ENCODE peak calls at places on chromosome 20, in ten cellular contexts. X is psoas muscle; T is ureter; H is fibroblast of mammary gland; Z is Right ventricle myocardium superior; L is NCI-H524; U is endothelial cell; G is stimulated activated CD8-positive, alpha-beta memory T cell treated with anti-CD3 and anti-CD28 coated beads, Interleukin-2, amount 100 ng/mL, for 1 hour; A is NCI-H146; S is H54. R is an unnamed sample.

GRCh38 chr20:61796738-61797137 is 268.9 kb downstream of the TAF4 start:
- DNase-seq in X (peak; percentile 22), T (no peak), H (no peak), Z (no peak), L (no peak), U (no peak), G (no peak), A (no peak), S (no peak), R (no peak)

GRCh38 chr20:49636447-49636846 is 68.5 kb upstream of the PTGIS start:
- DNase-seq in X (peak; percentile 78), T (no peak), H (no peak), Z (peak; percentile 87), L (no peak), U (no peak), G (no peak), A (no peak), S (no peak), R (peak; percentile 51)

GRCh38 chr20:17491041-17491440 is 40.1 kb downstream of the BFSP1 start:
- DNase-seq in X (no peak), T (no peak), H (no peak), Z (no peak), L (no peak), U (no peak), G (no peak), A (no peak), S (no peak), R (no peak)

GRCh38 chr20:45346851-45347250 is 1.4 kb downstream of the SDC4 start:
- DNase-seq in X (no peak), T (no peak), H (no peak), Z (no peak), L (no peak), U (no peak), G (no peak), A (no peak), S (no peak), R (no peak)

GRCh38 chr20:18856873-18857272 is 43.3 kb downstream of the SCP2D1 start:
- DNase-seq in X (no peak), T (no peak), H (no peak), Z (no peak), L (no peak), U (no peak), G (no peak), A (no peak), S (no peak), R (no peak)

GRCh38 chr20:32302507-32302872 is 25.0 kb downstream of the KIF3B start:
- DNase-seq in X (no peak), T (no peak), H (no peak), Z (no peak), L (no peak), U (no peak), G (no peak), A (no peak), S (no peak), R (no peak)

GRCh38 chr20:24960302-24960801 is 11.3 kb downstream of the CST7 start:
- DNase-seq in X (no peak), T (no peak), H (no peak), Z (no peak), L (no peak), U (no peak), G (no peak), A (no peak), S (no peak), R (no peak)

GRCh38 chr20:59207742-59208357 is 44.2 kb downstream of the ZNF831 start:
- DNase-seq in X (peak; percentile 67), T (no peak), H (peak; percentile 16), Z (peak; percentile 62), L (peak; percentile 43), U (peak; percentile 77), G (peak; percentile 70), A (peak; percentile 34), S (peak; percentile 34), R (peak; percentile 61)

GRCh38 chr20:33412484-33412838 is 11.1 kb upstream of the CDK5RAP1 start:
- DNase-seq in X (no peak), T (no peak), H (no peak), Z (no peak), L (no peak), U (no peak), G (no peak), A (no peak), S (no peak), R (no peak)

GRCh38 chr20:23606652-23607049 is 934 bp upstream of the CST9 start:
- DNase-seq in X (peak; percentile 86), T (peak; percentile 85), H (peak; percentile 77), Z (peak; percentile 90), L (peak; percentile 77), U (peak; percentile 85), G (peak; percentile 33), A (peak; percentile 75), S (peak; percentile 80), R (peak; percentile 84)

GRCh38 chr20:63413963-63414684 is 53.0 kb upstream of the CHRNA4 start:
- DNase-seq in X (no peak), T (no peak), H (no peak), Z (no peak), L (no peak), U (no peak), G (no peak), A (no peak), S (no peak), R (no peak)

GRCh38 chr20:15446373-15446772 is 1109.0 kb upstream of the FLRT3 start:
- DNase-seq in X (peak; percentile 53), T (no peak), H (no peak), Z (peak; percentile 46), L (no peak), U (no peak), G (no peak), A (peak; percentile 72), S (no peak), R (peak; percentile 11)

GRCh38 chr20:58466729-58467571 is 48.2 kb downstream of the APCDD1L start:
- DNase-seq in X (no peak), T (no peak), H (no peak), Z (no peak), L (no peak), U (no peak), G (no peak), A (no peak), S (no peak), R (no peak)

R was measured in heart right ventricle.